ENCODE peak calls at places on chromosomes 2 and 18, in five cellular contexts. One of them, this sample, is unnamed.

GRCh38 chr2:206858972-206859739 is 80.2 kb upstream of the CPO start:
- DNase-seq in SW 1271: no peak
- DNase-seq in lower leg skin: no peak
- DNase-seq in foreskin fibroblast: no peak
- DNase-seq in stimulated activated CD8-positive, alpha-beta memory T cell treated with anti-CD3 and anti-CD28 coated beads, Interleukin-7, amount 100 ng/mL, for 4 hours: no peak
- DNase-seq in this sample: no peak

GRCh38 chr2:13821255-13821880 is 811.1 kb upstream of the LRATD1 start:
- DNase-seq in SW 1271: peak; percentile 12
- DNase-seq in lower leg skin: no peak
- DNase-seq in foreskin fibroblast: no peak
- DNase-seq in stimulated activated CD8-positive, alpha-beta memory T cell treated with anti-CD3 and anti-CD28 coated beads, Interleukin-7, amount 100 ng/mL, for 4 hours: no peak
- DNase-seq in this sample: no peak

GRCh38 chr2:225097035-225097434 is 54.8 kb upstream of the DOCK10 start:
- DNase-seq in SW 1271: no peak
- DNase-seq in lower leg skin: no peak
- DNase-seq in foreskin fibroblast: peak; percentile 70
- DNase-seq in stimulated activated CD8-positive, alpha-beta memory T cell treated with anti-CD3 and anti-CD28 coated beads, Interleukin-7, amount 100 ng/mL, for 4 hours: no peak
- DNase-seq in this sample: no peak

GRCh38 chr2:231452799-231453508 is 11.3 kb downstream of the NCL start:
- DNase-seq in SW 1271: no peak
- DNase-seq in lower leg skin: no peak
- DNase-seq in foreskin fibroblast: peak; percentile 18
- DNase-seq in stimulated activated CD8-positive, alpha-beta memory T cell treated with anti-CD3 and anti-CD28 coated beads, Interleukin-7, amount 100 ng/mL, for 4 hours: no peak
- DNase-seq in this sample: no peak

GRCh38 chr2:228725031-228725430 is 543.5 kb upstream of the SPHKAP start:
- DNase-seq in SW 1271: no peak
- DNase-seq in lower leg skin: no peak
- DNase-seq in foreskin fibroblast: no peak
- DNase-seq in stimulated activated CD8-positive, alpha-beta memory T cell treated with anti-CD3 and anti-CD28 coated beads, Interleukin-7, amount 100 ng/mL, for 4 hours: no peak
- DNase-seq in this sample: no peak

GRCh38 chr2:201116115-201116958 is at the start of gene CFLAR:
- DNase-seq in SW 1271: peak; percentile 76
- DNase-seq in lower leg skin: peak; percentile 78
- DNase-seq in foreskin fibroblast: peak; percentile 67
- DNase-seq in stimulated activated CD8-positive, alpha-beta memory T cell treated with anti-CD3 and anti-CD28 coated beads, Interleukin-7, amount 100 ng/mL, for 4 hours: peak; percentile 69
- DNase-seq in this sample: peak; percentile 63

GRCh38 chr18:34626404-34627137 is 83.5 kb upstream of the DTNA start:
- DNase-seq in SW 1271: no peak
- DNase-seq in lower leg skin: no peak
- DNase-seq in foreskin fibroblast: peak; percentile 48
- DNase-seq in stimulated activated CD8-positive, alpha-beta memory T cell treated with anti-CD3 and anti-CD28 coated beads, Interleukin-7, amount 100 ng/mL, for 4 hours: no peak
- DNase-seq in this sample: no peak

GRCh38 chr2:55951533-55951932 is 28.0 kb upstream of the EFEMP1 start:
- DNase-seq in SW 1271: no peak
- DNase-seq in lower leg skin: no peak
- DNase-seq in foreskin fibroblast: no peak
- DNase-seq in stimulated activated CD8-positive, alpha-beta memory T cell treated with anti-CD3 and anti-CD28 coated beads, Interleukin-7, amount 100 ng/mL, for 4 hours: no peak
- DNase-seq in this sample: no peak

GRCh38 chr18:42798606-42799005 is 316.9 kb downstream of the RIT2 start:
- DNase-seq in SW 1271: no peak
- DNase-seq in lower leg skin: no peak
- DNase-seq in foreskin fibroblast: no peak
- DNase-seq in stimulated activated CD8-positive, alpha-beta memory T cell treated with anti-CD3 and anti-CD28 coated beads, Interleukin-7, amount 100 ng/mL, for 4 hours: no peak
- DNase-seq in this sample: no peak

GRCh38 chr2:12819721-12820120 is 103.0 kb downstream of the TRIB2 start:
- DNase-seq in SW 1271: no peak
- DNase-seq in lower leg skin: no peak
- DNase-seq in foreskin fibroblast: no peak
- DNase-seq in stimulated activated CD8-positive, alpha-beta memory T cell treated with anti-CD3 and anti-CD28 coated beads, Interleukin-7, amount 100 ng/mL, for 4 hours: no peak
- DNase-seq in this sample: no peak